ENCODE peak calls at places on chromosomes 1 and 21, in seven cellular contexts. N, L, Y, C, M, K and F are unnamed samples.

GRCh38 chr1:40532844-40533424 is 1.5 kb downstream of the ZNF684 start:
- DNase-seq in Y (peak; percentile 70), C (no peak), L (peak; percentile 73), N (peak; percentile 55), M (no peak), K (peak; percentile 51), F (no peak)

GRCh38 chr1:108079550-108079949 is 114.6 kb upstream of the VAV3 start:
- DNase-seq in L (no peak), Y (no peak), N (no peak), M (no peak), K (peak; percentile 79), C (no peak), F (no peak)

GRCh38 chr1:15627343-15627988 is 10.2 kb downstream of the DDI2 start:
- DNase-seq in M (no peak), C (no peak), Y (peak; percentile 16), K (no peak), L (no peak), N (peak; percentile 26), F (no peak)

GRCh38 chr1:201260648-201261311 is 22.5 kb upstream of the PKP1 start:
- DNase-seq in K (peak; percentile 26), Y (peak; percentile 58), C (no peak), N (no peak), L (no peak), M (no peak), F (no peak)

GRCh38 chr1:42418516-42418915 is 37.3 kb downstream of the ZMYND12 start:
- DNase-seq in K (no peak), C (no peak), L (no peak), M (no peak), N (no peak), Y (no peak), F (no peak)

GRCh38 chr1:24351247-24351646 is 32.1 kb downstream of the GRHL3 start:
- DNase-seq in C (no peak), M (no peak), N (no peak), L (no peak), K (no peak), Y (no peak), F (no peak)

GRCh38 chr1:81827942-81828341 is 27.2 kb downstream of the ADGRL2 start:
- DNase-seq in Y (no peak), C (no peak), K (no peak), L (no peak), M (no peak), N (no peak), F (no peak)

GRCh38 chr1:223114871-223115270 is 28.2 kb downstream of the TLR5 start:
- DNase-seq in N (no peak), Y (no peak), C (no peak), L (peak; percentile 76), M (no peak), K (no peak), F (no peak)

GRCh38 chr1:230212405-230212936 is 145.4 kb downstream of the GALNT2 start:
- DNase-seq in C (no peak), K (peak; percentile 81), N (no peak), M (no peak), Y (no peak), L (no peak), F (no peak)

GRCh38 chr1:205466612-205467236 is 10.9 kb upstream of the BLACAT1 start:
- DNase-seq in L (no peak), K (no peak), C (no peak), M (no peak), N (no peak), Y (no peak), F (no peak)

GRCh38 chr1:31335007-31335406 is 37.9 kb downstream of the FABP3 start:
- DNase-seq in L (peak; percentile 64), K (no peak), M (no peak), Y (peak; percentile 58), C (no peak), N (peak; percentile 46), F (no peak)

GRCh38 chr1:63721531-63722189 is 52.2 kb upstream of the ROR1 start:
- DNase-seq in C (no peak), K (no peak), Y (peak; percentile 25), L (peak; percentile 30), M (peak; percentile 36), N (peak; percentile 66), F (no peak)

GRCh38 chr1:204924013-204924759 is 53.5 kb downstream of the NFASC start:
- DNase-seq in N (no peak), C (no peak), K (no peak), M (no peak), Y (no peak), L (no peak), F (no peak)

GRCh38 chr1:206080421-206080820 is 27.4 kb downstream of the RHEX start:
- DNase-seq in M (no peak), Y (no peak), K (no peak), C (no peak), N (no peak), L (no peak), F (no peak)

GRCh38 chr1:201116091-201116490 is 3.9 kb upstream of the CACNA1S start:
- DNase-seq in K (no peak), Y (no peak), C (no peak), N (no peak), L (no peak), M (no peak), F (no peak)

GRCh38 chr21:33828083-33828482 is 87.5 kb downstream of the ATP5PO start:
- DNase-seq in L (no peak), K (no peak), N (no peak), M (no peak), C (no peak), Y (no peak), F (no peak)

GRCh38 chr1:159900086-159900680 is at the start of gene CFAP45:
- DNase-seq in Y (peak; percentile 95), N (peak; percentile 56), L (peak; percentile 82), C (peak; percentile 82), K (peak; percentile 88), M (peak; percentile 96), F (no peak)

GRCh38 chr1:223141021-223141420 is 2.0 kb downstream of the TLR5 start:
- DNase-seq in C (no peak), Y (peak; percentile 58), K (no peak), M (peak; percentile 45), N (peak; percentile 3), L (no peak), F (no peak)

GRCh38 chr1:8551613-8552093 is 233.7 kb downstream of the SLC45A1 start:
- DNase-seq in K (no peak), Y (no peak), L (no peak), N (no peak), C (no peak), M (peak; percentile 21), F (no peak)

GRCh38 chr1:10755977-10756521 is 40.4 kb downstream of the CASZ1 start:
- DNase-seq in K (peak; percentile 87), M (peak; percentile 41), Y (peak; percentile 60), C (peak; percentile 74), L (peak; percentile 39), N (no peak), F (no peak)

GRCh38 chr1:56411021-56411420 is 168.3 kb downstream of the PLPP3 start:
- DNase-seq in C (no peak), M (no peak), Y (no peak), N (no peak), L (no peak), K (no peak), F (no peak)

GRCh38 chr1:61227857-61228557 is 145.6 kb downstream of the NFIA start:
- DNase-seq in L (no peak), N (no peak), Y (no peak), C (no peak), K (no peak), M (no peak), F (no peak)
- H3K4me3 ChIP-seq in L (no peak overlapping the region), N (no peak overlapping the region), Y (no peak overlapping the region), C (no peak overlapping the region), K (no peak overlapping the region), M (no peak overlapping the region), F (no peak overlapping the region)

GRCh38 chr1:187229496-187229895 is 400.7 kb downstream of the PLA2G4A start:
- DNase-seq in M (no peak), N (no peak), K (no peak), Y (no peak), L (no peak), C (no peak), F (no peak)
- TF ChIP-seq CTCF in M (no peak), N (no peak), K (no peak), Y (no peak), L (no peak), C (no peak), F (no peak)

GRCh38 chr1:167824163-167824794 is 89.7 kb downstream of the ADCY10 start:
- DNase-seq in C (no peak), L (no peak), Y (peak; percentile 58), K (no peak), M (no peak), N (no peak), F (no peak)

GRCh38 chr1:167821356-167821685 is 92.6 kb downstream of the ADCY10 start:
- DNase-seq in L (no peak), C (no peak), K (no peak), N (no peak), Y (no peak), M (no peak), F (no peak)

GRCh38 chr1:167820684-167821355 is 93.1 kb downstream of the ADCY10 start:
- DNase-seq in K (no peak), L (no peak), Y (peak; percentile 74), N (no peak), C (no peak), M (no peak), F (no peak)

GRCh38 chr1:167821969-167822685 is 91.8 kb downstream of the ADCY10 start:
- DNase-seq in N (peak; percentile 20), C (no peak), M (no peak), Y (no peak), L (peak; percentile 35), K (no peak), F (no peak)

DNA sequence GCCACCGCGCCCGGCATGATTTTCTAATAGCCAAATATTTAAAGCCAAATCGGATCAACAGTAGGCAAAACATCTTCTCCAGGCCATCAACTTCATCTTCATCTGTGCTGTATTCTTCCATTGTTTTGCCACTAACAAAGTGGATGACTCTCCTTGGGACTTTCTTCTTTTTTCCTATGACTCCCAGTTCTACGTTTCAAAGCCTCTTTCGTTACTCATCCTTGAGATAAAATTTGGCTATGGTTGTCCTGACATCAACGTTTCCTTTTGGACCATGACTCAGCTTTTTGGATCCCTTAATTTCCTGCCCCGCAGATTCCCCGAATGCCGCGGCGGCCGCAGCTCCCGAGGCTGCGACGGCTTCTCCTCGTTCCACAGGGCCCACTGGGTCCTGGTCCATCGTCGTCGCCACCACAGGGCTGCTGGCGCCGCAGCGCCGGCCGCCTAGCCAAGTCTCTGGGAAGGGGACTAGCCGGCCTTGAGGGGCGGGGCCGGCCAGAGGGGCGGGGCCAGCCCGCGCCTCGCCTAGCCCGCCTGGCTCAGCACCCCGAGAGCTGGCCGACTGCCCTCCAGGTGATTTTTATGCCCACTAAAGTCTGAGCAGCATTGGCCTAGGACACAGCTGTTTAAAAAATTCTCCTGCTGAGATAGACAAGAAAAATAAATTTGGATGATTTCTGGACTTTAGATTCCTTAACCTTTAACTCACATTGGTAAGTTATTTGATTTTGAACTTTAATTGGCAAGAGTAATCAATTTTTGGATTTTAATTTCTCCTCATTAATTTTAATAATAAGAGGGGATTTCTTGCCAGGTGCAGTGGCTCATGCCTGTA is 93.9 kb downstream of the ADCY10 start:
- DNase-seq in L (peak; percentile 96), Y (peak; percentile 82), M (peak; percentile 75), K (peak; percentile 66), N (peak; percentile 96), C (peak; percentile 76), F (no peak)
- H3K4me3 ChIP-seq in L (no peak overlapping the region), Y (peak overlapping the region; percentile 34), M (no peak overlapping the region), K (peak overlapping the region; percentile 39), N (peak overlapping the region; percentile 15), C (peak overlapping the region; percentile 60), F (peak overlapping the region; percentile 47)

GRCh38 chr1:221574529-221574928 is 167.4 kb downstream of the DUSP10 start:
- DNase-seq in K (no peak), C (no peak), M (no peak), Y (peak; percentile 8), L (no peak), N (peak; percentile 73), F (no peak)
- TF ChIP-seq CTCF in K (no peak), C (no peak), M (no peak), Y (no peak), L (no peak), N (no peak), F (no peak)